ENCODE peak calls at places on chromosomes 13 and 19, in seven cellular contexts. F is vagina; J is AG10803; H is activated CD8-positive, alpha-beta memory T cell treated with anti-CD3 and anti-CD28 coated beads for 24 hours; A is cardiac muscle cell; K is heart right ventricle; S is kidney epithelial cell. N is an unnamed sample.

GRCh38 chr19:57803594-57804325 is 11.0 kb downstream of the ZNF552 start:
- DNase-seq in F (no peak), K (no peak), H (no peak), A (peak; percentile 92), J (peak; percentile 97), S (peak; percentile 83), N (no peak)

GRCh38 chr19:13164370-13165090 is 14.3 kb downstream of the IER2 start:
- DNase-seq in K (peak; percentile 79), S (no peak), H (peak; percentile 73), J (peak; percentile 24), F (no peak), A (peak; percentile 96), N (no peak)

GRCh38 chr19:39211731-39212376 is 7.8 kb upstream of the SYCN start:
- DNase-seq in F (no peak), S (no peak), K (no peak), H (no peak), J (no peak), A (peak; percentile 13), N (no peak)

GRCh38 chr19:46849610-46850009 is 1.0 kb downstream of the AP2S1 start:
- DNase-seq in H (no peak), F (no peak), S (no peak), J (no peak), K (no peak), A (no peak), N (peak; percentile 8)

GRCh38 chr19:8212212-8212611 is 3.0 kb downstream of the CERS4 start:
- DNase-seq in F (no peak), A (no peak), H (no peak), J (no peak), K (no peak), S (no peak), N (no peak)

GRCh38 chr13:110521296-110521680 is 40.2 kb downstream of the RAB20 start:
- DNase-seq in F (no peak), J (no peak), H (no peak), K (no peak), A (no peak), S (no peak), N (no peak)

GRCh38 chr13:107518780-107519179 is 696.6 kb downstream of the LIG4 start:
- DNase-seq in K (no peak), A (no peak), F (no peak), H (no peak), J (no peak), S (peak; percentile 32), N (no peak)

GRCh38 chr13:107743100-107743499 is 472.2 kb downstream of the LIG4 start:
- DNase-seq in F (no peak), A (peak; percentile 1), J (no peak), H (no peak), S (no peak), K (no peak), N (no peak)

GRCh38 chr19:50924576-50924975 is 13.4 kb upstream of the KLK4 start:
- DNase-seq in H (no peak), J (no peak), A (peak; percentile 16), S (no peak), F (no peak), K (no peak), N (no peak)

GRCh38 chr19:14031719-14032480 is at the start of gene IL27RA:
- DNase-seq in S (no peak), K (peak; percentile 72), F (no peak), H (peak; percentile 91), A (peak; percentile 51), J (peak; percentile 37), N (no peak)

GRCh38 chr13:46321494-46322225 is 65.4 kb downstream of the RUBCNL start:
- DNase-seq in F (no peak), S (no peak), J (peak; percentile 67), K (peak; percentile 29), A (peak; percentile 78), H (peak; percentile 86), N (peak; percentile 60)

GRCh38 chr19:15869109-15869555 is 28.7 kb downstream of the CYP4F2 start:
- DNase-seq in H (peak; percentile 50), J (peak; percentile 35), A (peak; percentile 48), K (no peak), F (no peak), S (no peak), N (peak; percentile 12)

GRCh38 chr13:85806553-85807175 is 7.4 kb upstream of the SLITRK6 start:
- DNase-seq in F (no peak), A (peak; percentile 75), K (no peak), J (peak; percentile 37), H (no peak), S (peak; percentile 10), N (peak; percentile 24)

N was measured in dermis microvascular lymphatic vessel endothelial cell.